ENCODE peak calls at places on chromosome 3, in four cellular contexts. Q is neuronal stem cell, W is ovary, C is progenitor cell of endocrine pancreas. A is an unnamed sample.

GRCh38 chr3:33061782-33062181 is 35.2 kb downstream of the GLB1 start:
- DNase-seq in Q (no peak), W (no peak), C (no peak), A (no peak)

GRCh38 chr3:196047391-196048030 is 34.4 kb downstream of the TFRC start:
- DNase-seq in W (no peak), C (no peak), Q (no peak), A (no peak)

GRCh38 chr3:78919021-78919755 is 848.6 kb downstream of the ROBO1 start:
- DNase-seq in C (no peak), Q (no peak), W (no peak), A (peak)

GRCh38 chr3:11820540-11821041 is 26.1 kb downstream of the TAMM41 start:
- DNase-seq in Q (no peak), C (no peak), W (no peak), A (no peak)

GRCh38 chr3:141623732-141624131 is 114.4 kb upstream of the RNF7 start:
- DNase-seq in C (no peak), W (no peak), Q (no peak), A (no peak)

GRCh38 chr3:59480486-59480995 is 430.7 kb upstream of the CFAP20DC start:
- DNase-seq in W (no peak), Q (no peak), C (no peak), A (peak)

GRCh38 chr3:189331002-189331418 is 159.2 kb downstream of the TPRG1 start:
- DNase-seq in Q (no peak), W (no peak), C (no peak), A (no peak)

GRCh38 chr3:188578579-188579363 is 424.8 kb downstream of the LPP start:
- DNase-seq in Q (no peak), C (no peak), W (peak), A (no peak)

GRCh38 chr3:150232992-150233451 is 175.1 kb upstream of the TSC22D2 start:
- DNase-seq in C (no peak), W (no peak), Q (no peak), A (no peak)

GRCh38 chr3:79368403-79368802 is 399.4 kb downstream of the ROBO1 start:
- DNase-seq in W (no peak), C (no peak), Q (no peak), A (no peak)

GRCh38 chr3:128555098-128555825 is 62.3 kb upstream of the GATA2 start:
- DNase-seq in W (peak), Q (no peak), C (no peak), A (no peak)

GRCh38 chr3:37715358-37715757 is 146.3 kb upstream of the CTDSPL start:
- DNase-seq in W (no peak), Q (no peak), C (no peak), A (no peak)

GRCh38 chr3:57446318-57446841 is 97.8 kb downstream of the DNAH12 start:
- DNase-seq in W (no peak), Q (no peak), C (no peak), A (no peak)

GRCh38 chr3:30597131-30597768 is 9.2 kb upstream of the TGFBR2 start:
- DNase-seq in C (no peak), W (no peak), Q (no peak), A (no peak)

GRCh38 chr3:73745429-73746247 is 120.9 kb upstream of the PDZRN3 start:
- DNase-seq in W (peak), C (no peak), Q (no peak), A (no peak)

GRCh38 chr3:41044526-41044925 is 154.8 kb upstream of the CTNNB1 start:
- DNase-seq in W (no peak), C (no peak), Q (no peak), A (no peak)

GRCh38 chr3:187040637-187041361 is 98.5 kb downstream of the RPL39L start:
- DNase-seq in Q (no peak), C (no peak), W (no peak), A (no peak)

GRCh38 chr3:139969386-139969785 is 34.4 kb downstream of the CLSTN2 start:
- DNase-seq in Q (no peak), C (no peak), W (no peak), A (no peak)

GRCh38 chr3:140832883-140833282 is 108.8 kb upstream of the SLC25A36 start:
- DNase-seq in W (no peak), Q (no peak), C (no peak), A (no peak)

GRCh38 chr3:166471074-166471753 is 634.0 kb upstream of the BCHE start:
- DNase-seq in C (no peak), Q (no peak), W (no peak), A (no peak)

GRCh38 chr3:143924522-143925381 is 46.9 kb upstream of the DIPK2A start:
- DNase-seq in W (no peak), C (no peak), Q (no peak), A (peak)

GRCh38 chr3:153028336-153028735 is 133.7 kb upstream of the RAP2B start:
- DNase-seq in Q (no peak), W (no peak), C (no peak), A (no peak)

GRCh38 chr3:152299243-152299976 is 30.7 kb downstream of the MBNL1 start:
- DNase-seq in C (no peak), Q (no peak), W (no peak), A (no peak)

GRCh38 chr3:192246847-192247520 is 480.4 kb downstream of the FGF12 start:
- DNase-seq in C (no peak), Q (no peak), W (no peak), A (no peak)

GRCh38 chr3:112034436-112034835 is at the start of gene TMPRSS7:
- DNase-seq in W (no peak), C (no peak), Q (no peak), A (no peak)

GRCh38 chr3:13021141-13021933 is 51.9 kb downstream of the IQSEC1 start:
- DNase-seq in C (no peak), Q (no peak), W (no peak), A (no peak)

GRCh38 chr3:159583662-159584061 is 405.0 kb upstream of the IL12A start:
- DNase-seq in W (no peak), Q (no peak), C (no peak), A (no peak)

A was measured in GM12878.